ENCODE peak calls at places on chromosomes 12 and 14, in seven cellular contexts. X is body of pancreas, K is A549, U is HCT116, M is transverse colon, A is heart left ventricle, R is prostate gland. F is an unnamed sample.

GRCh38 chr12:77888611-77889010 is 57.9 kb downstream of the NAV3 start:
- DNase-seq in R (no peak), U (peak; percentile 67), K (peak; percentile 48), X (no peak), M (no peak), A (no peak), F (no peak)

GRCh38 chr12:65593206-65593833 is 231.0 kb upstream of the HMGA2 start:
- DNase-seq in X (no peak), M (no peak), R (peak; percentile 31), U (no peak), A (no peak), K (no peak), F (no peak)

GRCh38 chr14:48398675-48399282 is 723.4 kb upstream of the MDGA2 start:
- DNase-seq in U (peak; percentile 33), A (no peak), R (no peak), X (no peak), M (no peak), K (peak; percentile 51), F (no peak)

GRCh38 chr12:98439471-98440164 is 75.8 kb upstream of the TMPO start:
- DNase-seq in A (peak; percentile 26), K (no peak), U (no peak), R (no peak), M (no peak), X (no peak), F (no peak)

GRCh38 chr12:89391726-89392336 is 39.5 kb upstream of the DUSP6 start:
- DNase-seq in A (no peak), K (no peak), U (no peak), X (no peak), M (no peak), R (no peak), F (no peak)

GRCh38 chr12:91577586-91578539 is 395.2 kb upstream of the DCN start:
- DNase-seq in K (peak; percentile 23), R (no peak), U (peak; percentile 15), M (no peak), A (no peak), X (no peak), F (no peak)

GRCh38 chr14:96098309-96098998 is 59.3 kb downstream of the C14orf132 start:
- DNase-seq in M (no peak), U (peak; percentile 64), R (peak; percentile 52), K (peak; percentile 78), A (no peak), X (peak; percentile 69), F (peak; percentile 58)

GRCh38 chr14:37062191-37062803 is 110.1 kb downstream of the SLC25A21 start:
- DNase-seq in K (no peak), R (no peak), M (no peak), X (no peak), U (no peak), A (no peak), F (no peak)

GRCh38 chr12:121175383-121176119 is 34.4 kb upstream of the P2RX4 start:
- DNase-seq in R (no peak), X (no peak), A (no peak), K (no peak), M (no peak), U (no peak), F (no peak)

GRCh38 chr14:30194769-30195168 is 267.1 kb upstream of the PRKD1 start:
- DNase-seq in K (no peak), X (no peak), R (no peak), A (no peak), M (no peak), U (no peak), F (no peak)

GRCh38 chr12:124259168-124260066 is 35.5 kb upstream of the RFLNA start:
- DNase-seq in A (no peak), K (no peak), R (no peak), X (no peak), M (no peak), U (no peak), F (no peak)

GRCh38 chr14:70666364-70666691 is 24.6 kb downstream of the TTC9 start:
- DNase-seq in A (no peak), M (no peak), K (no peak), R (no peak), U (no peak), X (no peak), F (no peak)

GRCh38 chr12:6643569-6644256 is 3.5 kb downstream of the ACRBP start:
- DNase-seq in A (no peak), M (no peak), X (no peak), K (no peak), R (no peak), U (no peak), F (no peak)

GRCh38 chr12:57895337-57896138 is 45.8 kb upstream of the ATP23 start:
- DNase-seq in M (no peak), K (no peak), X (no peak), R (no peak), A (no peak), U (no peak), F (no peak)

GRCh38 chr12:117409286-117409685 is 47.9 kb upstream of the NOS1 start:
- DNase-seq in A (no peak), R (no peak), K (no peak), M (no peak), X (no peak), U (no peak), F (no peak)
- TF ChIP-seq POLR2A in A (no peak), R (no peak), K (no peak), M (no peak), X (no peak), U (no peak), F (no peak)

GRCh38 chr12:110503432-110503831 is 1.3 kb downstream of the RAD9B start:
- DNase-seq in A (no peak), U (no peak), X (no peak), M (no peak), K (no peak), R (no peak), F (no peak)

GRCh38 chr12:110502449-110502738 is 263 bp downstream of the RAD9B start:
- DNase-seq in A (no peak), K (no peak), X (no peak), R (no peak), M (no peak), U (no peak), F (no peak)

GRCh38 chr12:110501378-110501721 is 561 bp downstream of the VPS29 start:
- DNase-seq in M (no peak), A (peak; percentile 21), K (peak; percentile 54), U (no peak), R (peak; percentile 49), X (peak; percentile 66), F (no peak)

GRCh38 chr12:110501722-110502448 is at the start of the genes RAD9B and VPS29:
- DNase-seq in R (peak; percentile 97), X (peak; percentile 98), A (peak; percentile 99), U (peak; percentile 98), K (peak; percentile 99), M (peak; percentile 99), F (peak; percentile 99)

DNA sequence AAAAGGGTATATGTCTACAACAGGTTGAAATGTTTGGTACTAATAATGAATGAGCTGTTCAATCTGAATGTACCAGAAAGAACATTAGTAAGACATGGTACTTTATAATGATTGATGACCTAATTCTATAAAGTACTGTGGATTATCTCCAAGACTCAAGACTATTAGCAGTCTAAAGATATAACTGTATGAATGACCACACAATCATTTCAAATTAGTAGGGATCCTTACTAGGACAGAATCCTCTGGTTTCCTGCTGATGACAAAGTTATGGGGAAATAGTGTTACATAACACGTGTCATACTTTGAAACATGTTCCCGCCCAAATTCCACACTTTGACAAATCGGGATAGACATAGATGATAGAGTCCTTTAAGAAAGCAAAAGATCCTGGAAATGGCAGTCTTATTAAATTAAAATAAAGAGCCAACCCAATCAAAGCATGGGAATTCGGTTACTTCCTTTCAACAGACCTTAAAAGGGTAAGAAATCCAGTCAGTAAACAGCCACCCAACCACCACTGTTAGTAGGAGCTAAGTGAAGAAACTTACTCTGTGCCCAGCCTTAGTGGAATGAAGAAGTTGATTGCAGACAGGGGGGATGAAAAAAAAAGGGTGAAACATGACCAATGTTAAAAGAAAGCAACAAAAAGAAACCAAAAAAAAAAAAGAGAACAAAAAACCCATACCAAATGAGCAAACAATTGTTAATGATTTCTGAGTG is 2.8 kb downstream of the VPS29 start:
- DNase-seq in R (no peak), K (peak; percentile 16), A (no peak), X (no peak), U (no peak), M (no peak), F (no peak)
- H3K4me3 ChIP-seq in R (no peak overlapping the region), K (no peak overlapping the region), A (no peak overlapping the region), X (no peak overlapping the region), U (no peak overlapping the region), M (no peak overlapping the region), F (no peak overlapping the region)

GRCh38 chr14:63276016-63276415 is 42.7 kb downstream of the GPHB5 start:
- DNase-seq in X (no peak), K (no peak), R (no peak), M (no peak), U (no peak), A (no peak), F (no peak)

GRCh38 chr14:63273091-63273490 is 45.6 kb downstream of the GPHB5 start:
- DNase-seq in K (no peak), R (no peak), A (no peak), U (no peak), X (no peak), M (no peak), F (no peak)

GRCh38 chr14:63276492-63277342 is 42.0 kb downstream of the GPHB5 start:
- DNase-seq in R (peak; percentile 7), U (peak; percentile 21), M (no peak), X (peak; percentile 14), A (no peak), K (peak; percentile 43), F (no peak)

GRCh38 chr14:63275611-63276010 is 43.1 kb downstream of the GPHB5 start:
- DNase-seq in A (no peak), U (no peak), M (no peak), R (no peak), K (no peak), X (no peak), F (no peak)

DNA sequence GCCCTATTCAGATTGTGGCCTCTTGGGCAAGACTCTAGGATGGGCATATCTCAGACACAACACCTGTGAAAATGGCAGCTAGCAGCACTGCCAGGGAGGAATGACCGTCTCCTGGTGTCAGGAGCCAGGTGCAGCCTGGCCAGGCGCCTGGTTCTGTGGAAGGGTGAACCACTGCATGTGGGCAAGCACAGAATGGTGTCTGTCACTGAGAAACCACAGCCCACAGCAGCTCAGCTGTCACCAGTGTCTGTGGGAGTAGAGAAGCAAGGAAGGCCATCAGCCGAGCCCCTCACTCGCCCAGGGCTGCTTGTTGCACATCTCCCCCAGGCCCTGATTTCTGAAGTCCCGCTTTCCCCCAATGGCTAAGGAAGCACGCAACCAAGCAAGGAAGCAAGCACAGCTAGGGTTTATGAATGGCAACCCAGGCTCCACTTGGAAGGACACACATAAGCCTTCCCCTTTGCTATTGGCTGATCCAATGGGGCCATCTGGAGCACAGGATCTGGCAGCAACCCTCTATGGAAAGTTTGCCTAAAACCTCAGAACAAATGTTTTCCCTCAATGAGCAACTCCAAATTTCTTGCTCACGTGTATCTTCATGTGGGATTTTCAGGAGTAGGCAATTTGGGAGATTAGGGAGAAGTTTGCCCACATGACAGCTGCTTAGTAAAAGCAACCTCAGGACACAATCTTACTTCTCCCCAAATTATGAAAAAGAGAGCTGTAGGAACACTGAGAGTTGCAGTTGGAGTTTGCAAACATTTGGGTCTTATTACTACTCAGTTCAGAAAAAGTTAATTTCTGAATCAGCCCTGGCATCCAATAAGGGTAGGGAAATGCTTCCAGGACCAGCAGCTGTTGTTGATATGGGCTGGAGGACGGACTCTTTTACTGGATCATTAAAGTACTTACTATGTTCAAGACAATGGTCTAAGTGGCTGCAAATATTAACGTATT is 44.7 kb downstream of the GPHB5 start:
- DNase-seq in X (peak; percentile 18), R (no peak), M (no peak), U (no peak), K (no peak), A (peak; percentile 59), F (no peak)
- TF ChIP-seq POLR2A in X (no peak), R (no peak), M (no peak), U (no peak), K (no peak), A (no peak), F (no peak)

GRCh38 chr12:30447061-30447750 is 248.5 kb downstream of the IPO8 start:
- DNase-seq in X (no peak), A (no peak), M (no peak), K (peak; percentile 6), U (no peak), R (no peak), F (no peak)
- H3K4me3 ChIP-seq in X (no peak overlapping the region), A (no peak overlapping the region), M (no peak overlapping the region), K (no peak overlapping the region), U (no peak overlapping the region), R (no peak overlapping the region), F (no peak overlapping the region)

F was measured in suprapubic skin.